ENCODE peak calls at places on chromosome 22, in eight cellular contexts. Q is kidney, E is K562, W is stomach, I is WERI-Rb-1, P is aorta, Y is prostate gland, H is adrenal gland. B is an unnamed sample.

GRCh38 chr22:20061481-20061861 is 18.6 kb upstream of the DGCR8 start:
- DNase-seq in H (peak; percentile 74), Q (no peak), E (no peak), W (no peak), I (no peak), P (no peak), Y (no peak), B (peak; percentile 94)

GRCh38 chr22:26835929-26836528 is 178.6 kb downstream of the MIAT start:
- DNase-seq in I (peak; percentile 64), E (peak; percentile 57), Q (no peak), W (peak; percentile 36), H (peak; percentile 69), P (no peak), Y (no peak), B (no peak)

GRCh38 chr22:26502688-26503561 is 9.3 kb downstream of the TFIP11 start:
- DNase-seq in W (peak; percentile 28), P (no peak), H (peak; percentile 66), Q (no peak), Y (no peak), E (peak; percentile 37), I (peak; percentile 49), B (no peak)

GRCh38 chr22:27662359-27663030 is 139.1 kb downstream of the MN1 start:
- DNase-seq in Q (peak; percentile 90), H (peak; percentile 87), E (peak; percentile 36), W (peak; percentile 49), Y (no peak), P (peak; percentile 78), I (no peak), B (no peak)

GRCh38 chr22:45006101-45006872 is 3.5 kb downstream of the PHF21B start:
- DNase-seq in Y (no peak), Q (no peak), H (no peak), P (no peak), W (no peak), E (no peak), I (no peak), B (no peak)

GRCh38 chr22:44438056-44438455 is 60.0 kb downstream of the RTL6 start:
- DNase-seq in W (no peak), Y (no peak), P (no peak), I (peak; percentile 53), E (peak; percentile 2), Q (peak; percentile 53), H (no peak), B (no peak)

GRCh38 chr22:19889951-19890350 is 35.3 kb upstream of the GNB1L start:
- DNase-seq in H (no peak), E (no peak), W (no peak), Q (peak; percentile 39), I (no peak), P (peak; percentile 63), Y (no peak), B (no peak)

GRCh38 chr22:48939441-48940265 is 888.0 kb downstream of the BRD1 start:
- DNase-seq in H (peak; percentile 5), Y (no peak), P (peak; percentile 50), W (peak; percentile 19), E (no peak), I (no peak), Q (no peak), B (no peak)

GRCh38 chr22:19375435-19375834 is 56.1 kb downstream of the HIRA start:
- DNase-seq in Q (no peak), W (no peak), E (no peak), I (no peak), Y (no peak), P (peak; percentile 43), H (peak; percentile 39), B (peak; percentile 36)

GRCh38 chr22:41286639-41287091 is 678 bp upstream of the RANGAP1 start:
- DNase-seq in Y (peak; percentile 26), Q (no peak), H (peak; percentile 78), P (no peak), E (peak; percentile 56), I (peak; percentile 21), W (no peak), B (no peak)

GRCh38 chr22:44761025-44761424 is 8.7 kb downstream of the ARHGAP8 start:
- DNase-seq in W (no peak), H (no peak), Q (no peak), E (no peak), P (no peak), I (no peak), Y (no peak), B (no peak)

DNA sequence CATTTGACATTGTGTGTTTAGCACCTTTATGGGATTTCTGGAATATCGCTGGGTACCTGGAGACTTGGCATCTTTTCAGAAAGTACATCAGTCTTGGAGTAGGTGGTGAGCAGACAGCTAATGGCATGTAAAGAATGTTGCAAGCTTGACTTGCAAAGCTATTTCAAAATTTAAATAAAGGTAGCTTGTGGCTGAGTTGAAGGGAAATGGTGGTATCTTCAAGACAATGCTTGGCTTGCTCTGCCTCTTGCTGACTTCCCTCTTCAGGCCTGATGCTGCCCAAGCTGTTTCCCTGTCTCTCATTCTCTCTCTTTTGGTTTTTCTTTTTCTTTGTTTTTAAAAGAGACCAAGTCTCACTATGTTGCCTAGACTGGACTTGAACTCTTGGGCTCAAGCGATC is 13.2 kb downstream of the ZNRF3 start:
- DNase-seq in I (no peak), Y (no peak), H (no peak), P (no peak), E (no peak), W (no peak), Q (no peak), B (no peak)
- H3K27ac ChIP-seq in I (no peak overlapping the region), Y (peak overlapping the region; percentile 5), H (no peak overlapping the region), P (no peak overlapping the region), E (no peak overlapping the region), W (no peak overlapping the region), Q (no peak overlapping the region), B (peak overlapping the region; percentile 63)

GRCh38 chr22:43159484-43160178 is 8.3 kb downstream of the TSPO start:
- DNase-seq in Y (no peak), H (no peak), W (peak; percentile 96), P (no peak), I (peak; percentile 30), E (no peak), Q (no peak), B (no peak)

GRCh38 chr22:43162412-43163150 is 11.2 kb downstream of the TSPO start:
- DNase-seq in P (no peak), Q (peak; percentile 71), I (no peak), H (no peak), E (no peak), W (no peak), Y (no peak), B (peak; percentile 59)

GRCh38 chr22:43157874-43158546 is 6.7 kb downstream of the TSPO start:
- DNase-seq in I (no peak), E (no peak), Y (no peak), W (no peak), H (no peak), Q (peak; percentile 61), P (no peak), B (no peak)

GRCh38 chr22:43158778-43159483 is 7.6 kb downstream of the TSPO start:
- DNase-seq in W (peak; percentile 55), Q (peak; percentile 63), Y (no peak), P (no peak), I (no peak), E (no peak), H (no peak), B (no peak)

DNA sequence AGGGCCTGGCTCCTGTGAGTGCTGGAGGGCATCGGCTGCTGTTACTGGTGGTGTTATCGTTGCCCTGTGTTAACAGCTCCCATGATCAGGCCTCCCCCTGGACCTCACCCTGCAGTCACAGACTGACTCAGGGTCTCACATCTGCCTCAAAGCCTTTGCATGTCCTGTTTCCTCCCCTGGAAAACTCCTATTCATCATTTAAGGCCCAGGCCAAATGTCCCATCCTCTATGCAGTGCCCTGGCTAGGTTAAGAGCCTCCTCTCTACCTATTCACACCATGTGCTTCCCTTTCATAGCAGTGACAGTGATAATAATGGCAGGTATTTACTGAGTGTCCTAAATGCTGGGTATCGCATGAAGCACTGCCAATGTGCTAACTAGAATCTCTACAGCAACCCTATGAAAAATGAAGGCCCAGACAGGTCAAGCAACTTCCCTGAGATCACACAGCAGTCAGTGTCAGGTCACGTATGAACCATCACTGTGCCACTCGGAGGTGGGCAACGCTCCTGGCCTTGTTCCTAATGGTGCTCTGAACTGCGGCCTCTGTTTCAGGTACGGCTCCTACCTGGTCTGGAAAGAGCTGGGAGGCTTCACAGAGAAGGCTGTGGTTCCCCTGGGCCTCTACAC is 9.3 kb downstream of the TSPO start:
- DNase-seq in Q (no peak), Y (no peak), P (no peak), W (no peak), E (no peak), I (no peak), H (no peak), B (no peak)
- H3K27ac ChIP-seq in Q (no peak overlapping the region), Y (no peak overlapping the region), P (no peak overlapping the region), W (peak overlapping the region; percentile 75), E (no peak overlapping the region), I (no peak overlapping the region), H (no peak overlapping the region), B (no peak overlapping the region)

GRCh38 chr22:46378499-46379300 is 43.2 kb downstream of the TRMU start:
- DNase-seq in W (no peak), I (no peak), Q (peak; percentile 78), E (no peak), Y (no peak), H (no peak), P (no peak), B (no peak)
- H3K27ac ChIP-seq in W (peak overlapping the region; percentile 88), I (no peak overlapping the region), Q (peak overlapping the region; percentile 92), E (no peak overlapping the region), Y (peak overlapping the region; percentile 61), H (peak overlapping the region; percentile 82), P (no peak overlapping the region), B (no peak overlapping the region)

GRCh38 chr22:33653525-33654063 is 266.7 kb downstream of the LARGE1 start:
- DNase-seq in I (no peak), W (no peak), H (no peak), E (no peak), Y (no peak), Q (no peak), P (no peak), B (no peak)

GRCh38 chr22:33656808-33657628 is 263.3 kb downstream of the LARGE1 start:
- DNase-seq in Q (no peak), P (no peak), H (no peak), W (no peak), E (no peak), Y (no peak), I (no peak), B (no peak)

GRCh38 chr22:33652596-33652995 is 267.7 kb downstream of the LARGE1 start:
- DNase-seq in H (peak; percentile 60), Q (no peak), E (no peak), P (no peak), W (no peak), Y (no peak), I (no peak), B (no peak)

GRCh38 chr22:33657670-33658069 is 262.6 kb downstream of the LARGE1 start:
- DNase-seq in E (no peak), H (no peak), P (no peak), I (no peak), Q (no peak), Y (no peak), W (no peak), B (no peak)

DNA sequence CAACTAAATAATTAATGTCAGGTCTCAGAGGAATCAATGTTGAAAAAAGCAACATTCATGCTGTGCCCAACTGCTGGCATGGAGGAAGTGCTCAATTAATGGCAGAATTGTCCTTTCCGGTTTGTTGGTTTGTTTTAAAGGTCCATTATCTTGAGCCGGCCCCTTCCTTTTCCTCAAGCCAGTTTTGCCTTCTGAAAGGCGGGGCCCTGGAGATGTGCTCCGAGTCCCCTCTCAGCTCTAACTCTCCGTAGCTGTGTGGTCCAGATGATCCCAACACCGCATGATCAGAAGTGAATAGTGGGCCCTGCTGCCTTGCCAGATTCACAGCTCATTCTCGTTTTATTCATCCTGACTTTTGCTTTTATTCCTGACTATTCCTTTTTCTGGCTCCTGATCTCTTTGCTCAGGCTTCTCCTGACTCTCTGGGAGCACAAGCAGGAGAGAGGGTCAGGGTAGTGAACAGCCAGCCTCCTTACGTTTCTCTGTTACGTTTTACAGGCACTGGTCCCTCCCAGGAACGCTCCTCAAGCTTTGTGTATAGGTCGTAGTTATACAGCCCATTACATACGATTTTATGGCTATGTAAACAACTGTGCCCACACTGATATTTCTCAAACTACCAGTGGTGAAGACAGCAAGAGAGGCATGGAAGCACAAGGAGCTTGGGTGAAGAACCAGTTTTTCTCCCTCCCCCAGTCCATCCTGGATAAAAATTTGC is 265.9 kb downstream of the LARGE1 start:
- DNase-seq in E (no peak), H (no peak), P (no peak), Y (no peak), Q (no peak), I (no peak), W (no peak), B (no peak)
- H3K27ac ChIP-seq in E (no peak overlapping the region), H (no peak overlapping the region), P (no peak overlapping the region), Y (no peak overlapping the region), Q (no peak overlapping the region), I (no peak overlapping the region), W (no peak overlapping the region), B (no peak overlapping the region)

B was measured in RWPE2.